ENCODE peak calls at places on chromosomes 4 and X, in four cellular contexts. One of them, this sample, is unnamed.

GRCh38 chr4:142875117-142875516 is 29.0 kb upstream of the INPP4B start:
- DNase-seq in K562: no peak
- DNase-seq in GM12878: no peak
- DNase-seq in HepG2: peak
- DNase-seq in this sample: no peak

GRCh38 chr4:172819353-172819752 is 349.3 kb upstream of the GALNT7 start:
- DNase-seq in GM12878: no peak
- DNase-seq in K562: no peak
- DNase-seq in HepG2: no peak
- DNase-seq in this sample: no peak

GRCh38 chr4:7658297-7659204 is 223.8 kb upstream of the PSAPL1 start:
- DNase-seq in GM12878: no peak
- DNase-seq in HepG2: peak
- DNase-seq in K562: no peak
- DNase-seq in this sample: no peak

GRCh38 chrX:42748067-42748850 is 29.7 kb downstream of the PPP1R2C start:
- DNase-seq in HepG2: no peak
- DNase-seq in GM12878: no peak
- DNase-seq in K562: no peak
- DNase-seq in this sample: no peak

GRCh38 chrX:154596290-154596929 is 11.5 kb downstream of the CTAG1A start:
- DNase-seq in GM12878: no peak
- DNase-seq in HepG2: no peak
- DNase-seq in K562: no peak
- DNase-seq in this sample: no peak

GRCh38 chr4:16687845-16688244 is 210.6 kb downstream of the LDB2 start:
- DNase-seq in HepG2: no peak
- DNase-seq in GM12878: no peak
- DNase-seq in K562: no peak
- DNase-seq in this sample: no peak

GRCh38 chr4:126708716-126709115 is 924.0 kb upstream of the INTU start:
- DNase-seq in GM12878: no peak
- DNase-seq in HepG2: no peak
- DNase-seq in K562: no peak
- DNase-seq in this sample: no peak

GRCh38 chrX:119755981-119756533 is 2.3 kb upstream of the SOWAHD start:
- DNase-seq in HepG2: peak
- DNase-seq in GM12878: peak
- DNase-seq in K562: no peak
- DNase-seq in this sample: no peak

GRCh38 chr4:186105721-186106335 is 1.3 kb downstream of the FAM149A start:
- DNase-seq in GM12878: no peak
- DNase-seq in HepG2: no peak
- DNase-seq in K562: no peak
- DNase-seq in this sample: no peak

GRCh38 chr4:172202480-172203076 is 389.4 kb downstream of the GALNTL6 start:
- DNase-seq in HepG2: peak
- DNase-seq in K562: peak
- DNase-seq in GM12878: no peak
- DNase-seq in this sample: peak

GRCh38 chr4:122500852-122501501 is 44.5 kb upstream of the IL2 start:
- DNase-seq in HepG2: no peak
- DNase-seq in GM12878: no peak
- DNase-seq in K562: peak
- DNase-seq in this sample: no peak

GRCh38 chr4:102722740-102723139 is 38.0 kb downstream of the MANBA start:
- DNase-seq in HepG2: no peak
- DNase-seq in GM12878: no peak
- DNase-seq in K562: no peak
- DNase-seq in this sample: no peak

GRCh38 chr4:21827575-21827974 is 121.0 kb downstream of the KCNIP4 start:
- DNase-seq in GM12878: no peak
- DNase-seq in K562: no peak
- DNase-seq in HepG2: no peak
- DNase-seq in this sample: no peak

GRCh38 chr4:25919676-25920075 is 5.7 kb downstream of the SMIM20 start:
- DNase-seq in GM12878: no peak
- DNase-seq in HepG2: peak
- DNase-seq in K562: peak
- DNase-seq in this sample: no peak

GRCh38 chrX:46837543-46838481 is 969 bp downstream of the RP2 start:
- DNase-seq in K562: no peak
- DNase-seq in HepG2: peak
- DNase-seq in GM12878: no peak
- DNase-seq in this sample: no peak

GRCh38 chrX:57453901-57454300 is 137.9 kb upstream of the ZXDB start:
- DNase-seq in K562: peak
- DNase-seq in HepG2: peak
- DNase-seq in GM12878: peak
- DNase-seq in this sample: peak

GRCh38 chr4:119038465-119038864 is 97.2 kb upstream of the MYOZ2 start:
- DNase-seq in HepG2: no peak
- DNase-seq in K562: no peak
- DNase-seq in GM12878: no peak
- DNase-seq in this sample: no peak

GRCh38 chr4:104395219-104395618 is 99.5 kb downstream of the CXXC4 start:
- DNase-seq in K562: no peak
- DNase-seq in GM12878: no peak
- DNase-seq in HepG2: no peak
- DNase-seq in this sample: no peak

GRCh38 chr4:67480810-67481209 is 64.5 kb downstream of the CENPC start:
- DNase-seq in HepG2: no peak
- DNase-seq in K562: no peak
- DNase-seq in GM12878: no peak
- DNase-seq in this sample: no peak

GRCh38 chrX:2136848-2137247 is 363.9 kb downstream of the DHRSX start:
- DNase-seq in K562: no peak
- DNase-seq in HepG2: no peak
- DNase-seq in GM12878: no peak
- DNase-seq in this sample: no peak

GRCh38 chr4:183029365-183029764 is 69.7 kb upstream of the WWC2 start:
- DNase-seq in GM12878: no peak
- DNase-seq in K562: no peak
- DNase-seq in HepG2: no peak
- DNase-seq in this sample: no peak

GRCh38 chr4:166091914-166092510 is 219.0 kb downstream of the TLL1 start:
- DNase-seq in K562: peak
- DNase-seq in HepG2: peak
- DNase-seq in GM12878: no peak
- DNase-seq in this sample: peak

GRCh38 chrX:130118396-130118795 is 8.1 kb upstream of the ELF4 start:
- DNase-seq in GM12878: no peak
- DNase-seq in HepG2: no peak
- DNase-seq in K562: no peak
- DNase-seq in this sample: no peak

GRCh38 chrX:136667446-136668168 is 19.6 kb downstream of the CD40LG start:
- DNase-seq in HepG2: no peak
- DNase-seq in GM12878: no peak
- DNase-seq in K562: no peak
- DNase-seq in this sample: no peak

GRCh38 chr4:55758081-55758480 is 61.5 kb upstream of the EXOC1L start:
- DNase-seq in GM12878: no peak
- DNase-seq in HepG2: no peak
- DNase-seq in K562: no peak
- DNase-seq in this sample: no peak

GRCh38 chr4:173835863-173836262 is 305.8 kb upstream of the HAND2 start:
- DNase-seq in HepG2: no peak
- DNase-seq in K562: no peak
- DNase-seq in GM12878: no peak
- DNase-seq in this sample: no peak

GRCh38 chrX:75181721-75182120 is 25.6 kb upstream of the ABCB7 start:
- DNase-seq in K562: no peak
- DNase-seq in GM12878: no peak
- DNase-seq in HepG2: no peak
- DNase-seq in this sample: no peak

GRCh38 chr4:89753601-89754066 is 83.3 kb downstream of the SNCA start:
- DNase-seq in GM12878: no peak
- DNase-seq in HepG2: peak
- DNase-seq in K562: no peak
- DNase-seq in this sample: peak

GRCh38 chrX:148298737-148299136 is 201.7 kb upstream of the AFF2 start:
- DNase-seq in GM12878: no peak
- DNase-seq in K562: no peak
- DNase-seq in HepG2: no peak
- DNase-seq in this sample: no peak

GRCh38 chr4:156190606-156191005 is 236.9 kb upstream of the CTSO start:
- DNase-seq in K562: no peak
- DNase-seq in HepG2: no peak
- DNase-seq in GM12878: no peak
- DNase-seq in this sample: no peak

GRCh38 chr4:148998719-148999118 is 556.5 kb upstream of the NR3C2 start:
- DNase-seq in HepG2: peak
- DNase-seq in K562: no peak
- DNase-seq in GM12878: no peak
- DNase-seq in this sample: peak

GRCh38 chr4:168712316-168712855 is 215.5 kb downstream of the PALLD start:
- DNase-seq in HepG2: no peak
- DNase-seq in GM12878: no peak
- DNase-seq in K562: no peak
- DNase-seq in this sample: no peak

GRCh38 chrX:102514536-102514935 is 2.0 kb downstream of the TMSB15A start:
- DNase-seq in K562: no peak
- DNase-seq in GM12878: no peak
- DNase-seq in HepG2: no peak
- DNase-seq in this sample: no peak

GRCh38 chrX:102516314-102516936 is at the start of gene TMSB15A:
- DNase-seq in K562: peak
- DNase-seq in HepG2: no peak
- DNase-seq in GM12878: no peak
- DNase-seq in this sample: peak

GRCh38 chrX:102517331-102517730 is 792 bp upstream of the TMSB15A start:
- DNase-seq in HepG2: no peak
- DNase-seq in K562: no peak
- DNase-seq in GM12878: no peak
- DNase-seq in this sample: peak
- TF ChIP-seq MAX in HepG2: no peak
- TF ChIP-seq MAX in K562: no peak
- TF ChIP-seq MAX in GM12878: no peak
- TF ChIP-seq MAX in this sample: no peak

GRCh38 chrX:70970482-70970999 is 39.6 kb upstream of the SLC7A3 start:
- DNase-seq in HepG2: peak
- DNase-seq in GM12878: no peak
- DNase-seq in K562: peak
- DNase-seq in this sample: peak
- TF ChIP-seq CTCF in HepG2: peak
- TF ChIP-seq CTCF in GM12878: no peak
- TF ChIP-seq CTCF in K562: peak
- TF ChIP-seq CTCF in this sample: peak

GRCh38 chr4:3202836-3203820 is 45.8 kb upstream of the MSANTD1 start:
- DNase-seq in K562: no peak
- DNase-seq in GM12878: no peak
- DNase-seq in HepG2: peak
- DNase-seq in this sample: no peak
- TF ChIP-seq CHD4 in K562: no peak
- TF ChIP-seq CHD4 in GM12878: no peak
- TF ChIP-seq CHD4 in HepG2: peak
- TF ChIP-seq CHD4 in this sample: no peak

GRCh38 chr4:74716436-74716765 is 77.9 kb downstream of the BTC start:
- DNase-seq in HepG2: no peak
- DNase-seq in GM12878: no peak
- DNase-seq in K562: no peak
- DNase-seq in this sample: no peak

GRCh38 chr4:74714731-74715130 is 79.6 kb downstream of the BTC start:
- DNase-seq in HepG2: no peak
- DNase-seq in K562: no peak
- DNase-seq in GM12878: no peak
- DNase-seq in this sample: no peak

DNA sequence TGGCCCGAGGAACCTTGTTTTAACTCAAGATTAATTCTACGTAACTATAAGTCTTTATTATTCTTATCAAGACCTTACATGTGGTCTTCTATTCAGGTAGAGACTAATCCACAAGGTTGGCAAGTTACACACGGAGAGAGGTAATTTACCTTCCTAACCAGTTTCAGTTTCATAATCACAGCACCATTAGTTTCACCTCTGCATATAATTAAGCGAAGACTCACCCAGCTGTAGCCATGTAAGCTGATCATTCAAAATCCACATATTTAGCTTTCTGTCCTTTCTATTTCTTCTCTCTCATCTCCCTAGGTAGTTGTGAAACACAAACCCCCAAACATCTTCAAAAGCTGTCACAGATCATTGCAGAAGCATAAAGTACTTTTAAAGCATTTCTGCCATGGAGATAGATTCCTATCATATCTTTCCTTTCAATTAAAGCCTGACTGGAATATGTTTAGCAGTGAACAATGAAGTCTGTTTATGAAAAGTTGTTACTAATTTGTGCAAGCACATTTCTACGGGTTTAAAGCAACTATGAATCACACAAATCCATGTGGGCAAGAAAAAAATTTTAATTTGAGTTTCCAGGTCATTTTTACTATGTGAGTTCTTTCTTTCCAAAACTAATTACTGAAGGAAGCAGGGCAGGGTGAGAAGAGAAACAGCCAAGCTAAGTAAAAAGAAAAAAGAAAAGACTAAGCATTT is 78.4 kb downstream of the BTC start:
- DNase-seq in HepG2: no peak
- DNase-seq in GM12878: no peak
- DNase-seq in K562: no peak
- DNase-seq in this sample: no peak
- TF ChIP-seq MAX in HepG2: no peak
- TF ChIP-seq MAX in GM12878: no peak
- TF ChIP-seq MAX in K562: no peak
- TF ChIP-seq MAX in this sample: no peak

DNA sequence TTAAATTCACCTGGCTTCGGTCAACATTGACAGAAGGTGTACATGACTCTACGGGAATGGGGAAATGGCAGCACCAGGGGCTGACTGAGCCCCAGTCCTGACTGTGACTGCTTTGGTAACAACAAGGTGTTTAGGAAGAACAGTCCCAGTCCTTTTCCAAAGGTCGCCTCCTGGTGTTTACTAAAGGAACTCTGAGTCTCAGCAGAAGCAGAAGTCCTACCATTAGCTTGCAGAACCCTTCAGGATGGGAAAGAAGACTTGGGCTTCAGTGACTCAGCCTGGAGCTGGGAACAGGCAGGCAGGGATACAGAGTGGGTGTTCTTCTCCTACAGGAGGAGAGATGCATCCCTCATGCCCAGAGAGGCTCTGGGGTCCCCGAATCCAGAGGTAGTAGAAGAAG is 103.3 kb downstream of the MGST2 start:
- DNase-seq in K562: peak
- DNase-seq in HepG2: peak
- DNase-seq in GM12878: no peak
- DNase-seq in this sample: peak
- TF ChIP-seq CTCF in K562: peak
- TF ChIP-seq CTCF in HepG2: peak
- TF ChIP-seq CTCF in GM12878: peak
- TF ChIP-seq CTCF in this sample: no peak

GRCh38 chr4:80492761-80493160 is 157.2 kb downstream of the CFAP299 start:
- DNase-seq in GM12878: no peak
- DNase-seq in HepG2: no peak
- DNase-seq in K562: no peak
- DNase-seq in this sample: no peak
- TF ChIP-seq CHD4 in GM12878: no peak
- TF ChIP-seq CHD4 in HepG2: no peak
- TF ChIP-seq CHD4 in K562: no peak
- TF ChIP-seq CHD4 in this sample: no peak

This sample was measured in A549.